ENCODE peak calls at places on chromosomes 11 and 22, in eight cellular contexts. U is WTC11, H is OCI-LY7, Q is Panc1, N is cardiac muscle cell, Y is endothelial cell, R is heart left ventricle, L is IMR-90. Z is an unnamed sample.

GRCh38 chr22:42389137-42389536 is 43.1 kb downstream of the NFAM1 start:
- DNase-seq in U (no peak), H (no peak), Q (no peak), N (no peak), Y (no peak), R (no peak), L (no peak), Z (peak)

GRCh38 chr11:33835143-33835878 is 56.6 kb downstream of the LMO2 start:
- DNase-seq in U (no peak), H (peak), Q (no peak), N (peak), Y (no peak), R (no peak), L (peak), Z (peak)

GRCh38 chr11:129557421-129557820 is 181.8 kb downstream of the BARX2 start:
- DNase-seq in U (no peak), H (no peak), Q (no peak), N (no peak), Y (no peak), R (no peak), L (no peak), Z (no peak)

GRCh38 chr22:46061124-46061410 is 84.1 kb upstream of the WNT7B start:
- DNase-seq in U (peak), H (no peak), Q (no peak), N (no peak), Y (no peak), R (no peak), L (no peak), Z (no peak)

GRCh38 chr11:32033067-32033466 is 57.8 kb upstream of the RCN1 start:
- DNase-seq in U (no peak), H (no peak), Q (no peak), N (no peak), Y (no peak), R (no peak), L (no peak), Z (no peak)

GRCh38 chr11:88501535-88501934 is 164.0 kb upstream of the CTSC start:
- DNase-seq in U (no peak), H (no peak), Q (no peak), N (no peak), Y (no peak), R (no peak), L (no peak), Z (no peak)

GRCh38 chr11:106956887-106957505 is 61.3 kb downstream of the GUCY1A2 start:
- DNase-seq in U (peak), H (no peak), Q (no peak), N (no peak), Y (no peak), R (peak), L (no peak), Z (no peak)

GRCh38 chr11:117809236-117810055 is 12.4 kb upstream of the DSCAML1 start:
- DNase-seq in U (peak), H (no peak), Q (no peak), N (peak), Y (peak), R (peak), L (peak), Z (peak)

GRCh38 chr22:22235564-22235963 is 9.0 kb upstream of the VPREB1 start:
- DNase-seq in U (peak), H (peak), Q (peak), N (no peak), Y (peak), R (no peak), L (no peak), Z (peak)
- TF ChIP-seq CTCF in U (peak), H (peak), Q (no peak), N (peak), Y (peak), R (peak), L (peak), Z (peak)

GRCh38 chr11:110712643-110713468 is 619 bp upstream of the ARHGAP20 start:
- DNase-seq in U (peak), H (no peak), Q (no peak), N (peak), Y (peak), R (no peak), L (peak), Z (no peak)

GRCh38 chr11:110710520-110711381 is 1.5 kb downstream of the ARHGAP20 start:
- DNase-seq in U (peak), H (no peak), Q (no peak), N (peak), Y (peak), R (peak), L (peak), Z (no peak)

GRCh38 chr11:110713469-110713776 is 1.2 kb upstream of the ARHGAP20 start:
- DNase-seq in U (no peak), H (no peak), Q (no peak), N (no peak), Y (no peak), R (no peak), L (no peak), Z (no peak)

GRCh38 chr11:110711448-110711775 is 825 bp downstream of the ARHGAP20 start:
- DNase-seq in U (no peak), H (no peak), Q (no peak), N (no peak), Y (no peak), R (no peak), L (no peak), Z (no peak)

GRCh38 chr11:110711776-110712642 is at the start of gene ARHGAP20:
- DNase-seq in U (peak), H (no peak), Q (no peak), N (peak), Y (peak), R (peak), L (peak), Z (no peak)
- TF ChIP-seq CTCF in U (no peak), H (no peak), Q (no peak), N (no peak), Y (no peak), R (no peak), L (no peak), Z (no peak)

GRCh38 chr11:75505966-75506692 is 19.6 kb downstream of the GDPD5 start:
- DNase-seq in U (no peak), H (no peak), Q (no peak), N (peak), Y (no peak), R (peak), L (no peak), Z (no peak)
- TF ChIP-seq CTCF in U (no peak), H (no peak), Q (no peak), N (no peak), Y (no peak), R (no peak), L (no peak), Z (no peak)

GRCh38 chr11:4848908-4849307 is at the start of gene OR51S1:
- DNase-seq in U (no peak), H (no peak), Q (no peak), N (no peak), Y (no peak), R (no peak), L (no peak), Z (no peak)
- TF ChIP-seq CTCF in U (no peak), H (no peak), Q (no peak), N (no peak), Y (no peak), R (no peak), L (no peak), Z (no peak)

DNA sequence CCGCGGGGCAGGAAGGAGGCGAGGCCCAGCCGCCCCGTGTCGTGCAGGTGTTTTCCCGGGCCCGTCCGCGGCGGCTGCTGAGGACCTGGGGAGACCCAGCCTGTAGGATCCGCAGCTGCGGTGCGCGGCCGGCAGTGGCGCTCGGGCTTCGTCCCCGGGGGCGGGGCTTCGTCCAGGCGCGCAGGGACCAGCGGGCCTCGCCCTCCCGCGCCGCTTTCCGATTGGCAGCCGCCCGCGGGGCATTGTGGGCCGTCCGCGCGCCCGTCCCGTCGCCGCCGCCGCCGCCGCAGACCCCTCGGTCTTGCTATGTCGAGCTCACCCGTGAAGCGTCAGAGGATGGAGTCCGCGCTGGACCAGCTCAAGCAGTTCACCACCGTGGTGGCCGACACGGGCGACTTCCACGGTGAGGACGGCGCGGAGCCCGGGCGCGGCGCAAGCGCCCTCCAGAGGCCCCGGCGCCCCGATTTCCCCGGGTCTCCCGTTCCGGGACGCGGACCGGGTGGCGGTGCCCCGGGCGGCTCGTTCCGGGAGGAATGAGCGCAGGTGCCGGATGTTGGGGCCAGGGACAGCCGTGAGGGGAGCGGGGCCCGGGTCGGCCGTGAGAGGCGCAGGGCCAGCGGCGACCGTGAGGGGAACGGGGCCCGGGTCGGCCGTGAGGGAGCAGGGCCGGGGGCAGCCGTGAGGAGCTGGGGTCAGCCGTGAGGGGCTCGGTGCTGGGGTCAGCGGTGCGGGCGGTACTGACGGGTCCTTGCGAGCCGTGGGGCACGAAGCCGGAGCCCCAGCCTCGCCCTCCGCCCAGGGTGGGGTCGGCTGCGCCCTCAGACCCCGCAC is at the start of gene TALDO1:
- DNase-seq in U (peak), H (peak), Q (no peak), N (peak), Y (peak), R (peak), L (peak), Z (peak)
- TF ChIP-seq CTCF in U (no peak), H (peak), Q (no peak), N (peak), Y (no peak), R (peak), L (peak), Z (peak)

GRCh38 chr22:22410121-22410520 is 98.4 kb downstream of the ZNF280B start:
- DNase-seq in U (no peak), H (peak), Q (no peak), N (no peak), Y (no peak), R (peak), L (no peak), Z (no peak)

GRCh38 chr22:22408269-22408668 is 100.3 kb downstream of the ZNF280B start:
- DNase-seq in U (no peak), H (no peak), Q (no peak), N (no peak), Y (no peak), R (no peak), L (no peak), Z (no peak)

GRCh38 chr22:22407061-22407460 is 101.5 kb downstream of the ZNF280B start:
- DNase-seq in U (no peak), H (no peak), Q (no peak), N (no peak), Y (no peak), R (no peak), L (no peak), Z (no peak)

GRCh38 chr22:22410677-22411076 is 97.9 kb downstream of the ZNF280B start:
- DNase-seq in U (no peak), H (no peak), Q (no peak), N (no peak), Y (no peak), R (no peak), L (no peak), Z (no peak)

GRCh38 chr22:22408731-22409696 is 99.5 kb downstream of the ZNF280B start:
- DNase-seq in U (peak), H (peak), Q (no peak), N (no peak), Y (peak), R (no peak), L (peak), Z (peak)
- TF ChIP-seq CTCF in U (peak), H (peak), Q (peak), N (peak), Y (peak), R (peak), L (peak), Z (peak)